ENCODE peak calls at places on chromosomes 3 and 15, in five cellular contexts. M is AG04449, R is tibial nerve, J is omental fat pad, X is kidney glomerular epithelial cell. H is an unnamed sample.

GRCh38 chr15:91522609-91523332 is 330.7 kb upstream of the SLCO3A1 start:
- DNase-seq in M (no peak), R (no peak), J (no peak), X (peak), H (no peak)

GRCh38 chr3:173275740-173276139 is 121.8 kb upstream of the NLGN1 start:
- DNase-seq in M (no peak), R (no peak), J (no peak), X (no peak), H (no peak)

GRCh38 chr3:117844676-117845075 is 1135.1 kb downstream of the TUSC7 start:
- DNase-seq in M (peak), R (no peak), J (no peak), X (no peak), H (no peak)

GRCh38 chr3:17631617-17632016 is 110.8 kb downstream of the TBC1D5 start:
- DNase-seq in M (no peak), R (no peak), J (no peak), X (no peak), H (no peak)

GRCh38 chr3:70360985-70361384 is 48.5 kb upstream of the MDFIC2 start:
- DNase-seq in M (no peak), R (no peak), J (no peak), X (no peak), H (no peak)

GRCh38 chr15:31327674-31328424 is 1.2 kb downstream of the KLF13 start:
- DNase-seq in M (no peak), R (no peak), J (no peak), X (no peak), H (no peak)

GRCh38 chr15:90087454-90088154 is 14.7 kb downstream of the IDH2 start:
- DNase-seq in M (no peak), R (no peak), J (no peak), X (no peak), H (no peak)

GRCh38 chr3:52813810-52814209 is 16.7 kb downstream of the ITIH4 start:
- DNase-seq in M (no peak), R (no peak), J (no peak), X (no peak), H (no peak)

GRCh38 chr3:141093971-141094401 is 42.8 kb downstream of the SPSB4 start:
- DNase-seq in M (no peak), R (no peak), J (no peak), X (no peak), H (no peak)

GRCh38 chr3:112813723-112814171 is 32.9 kb downstream of the CD200R1L start:
- DNase-seq in M (peak), R (peak), J (no peak), X (no peak), H (no peak)

GRCh38 chr3:117695871-117696270 is 986.3 kb downstream of the TUSC7 start:
- DNase-seq in M (no peak), R (no peak), J (no peak), X (no peak), H (no peak)

GRCh38 chr3:141998674-141999290 is 122.3 kb downstream of the ATP1B3 start:
- DNase-seq in M (no peak), R (no peak), J (no peak), X (no peak), H (no peak)

GRCh38 chr15:70259030-70259424 is 161.3 kb upstream of the TLE3 start:
- DNase-seq in M (no peak), R (peak), J (no peak), X (no peak), H (peak)

GRCh38 chr3:425094-425493 is 228.5 kb downstream of the CHL1 start:
- DNase-seq in M (no peak), R (no peak), J (no peak), X (no peak), H (no peak)

GRCh38 chr3:158168996-158169573 is 59.2 kb downstream of the RSRC1 start:
- DNase-seq in M (peak), R (no peak), J (no peak), X (no peak), H (no peak)

GRCh38 chr3:195207731-195208130 is 63.2 kb downstream of the XXYLT1 start:
- DNase-seq in M (no peak), R (no peak), J (no peak), X (no peak), H (no peak)

GRCh38 chr3:134355416-134355815 is 18.8 kb downstream of the AMOTL2 start:
- DNase-seq in M (no peak), R (no peak), J (no peak), X (no peak), H (no peak)

GRCh38 chr3:126530171-126531050 is 6.5 kb downstream of the CHST13 start:
- DNase-seq in M (no peak), R (no peak), J (no peak), X (no peak), H (no peak)

GRCh38 chr15:45457215-45457614 is 65.3 kb downstream of the SLC30A4 start:
- DNase-seq in M (no peak), R (no peak), J (no peak), X (no peak), H (no peak)

GRCh38 chr3:129428382-129429079 is at the start of gene EFCAB12:
- DNase-seq in M (peak), R (peak), J (peak), X (peak), H (peak)

GRCh38 chr3:47416041-47416440 is 35.2 kb downstream of the PTPN23 start:
- DNase-seq in M (no peak), R (no peak), J (no peak), X (no peak), H (no peak)

GRCh38 chr3:72802001-72802400 is 46.2 kb downstream of the SHQ1 start:
- DNase-seq in M (no peak), R (no peak), J (no peak), X (no peak), H (no peak)

GRCh38 chr3:64259646-64260045 is 34.4 kb upstream of the PRICKLE2 start:
- DNase-seq in M (no peak), R (no peak), J (no peak), X (no peak), H (no peak)

GRCh38 chr3:186963636-186964035 is 33.3 kb downstream of the ST6GAL1 start:
- DNase-seq in M (no peak), R (no peak), J (no peak), X (no peak), H (no peak)

GRCh38 chr3:181613191-181613590 is 98.5 kb upstream of the SOX2 start:
- DNase-seq in M (no peak), R (no peak), J (no peak), X (no peak), H (no peak)

GRCh38 chr3:194395201-194395600 is 3.9 kb downstream of the GP5 start:
- DNase-seq in M (no peak), R (no peak), J (no peak), X (no peak), H (no peak)

GRCh38 chr3:185658504-185658912 is 72.4 kb downstream of the SENP2 start:
- DNase-seq in M (peak), R (peak), J (peak), X (peak), H (peak)

GRCh38 chr3:58383904-58384303 is 49.7 kb downstream of the PDHB start:
- DNase-seq in M (peak), R (peak), J (no peak), X (peak), H (no peak)

GRCh38 chr3:57966823-57967222 is 41.4 kb upstream of the FLNB start:
- DNase-seq in M (no peak), R (no peak), J (no peak), X (no peak), H (no peak)

GRCh38 chr3:107064445-107065060 is 312.7 kb upstream of the CCDC54 start:
- DNase-seq in M (no peak), R (peak), J (peak), X (peak), H (peak)

GRCh38 chr3:77815467-77815866 is 775.6 kb downstream of the ROBO2 start:
- DNase-seq in M (no peak), R (no peak), J (no peak), X (peak), H (no peak)

GRCh38 chr15:40891810-40892448 is 2.3 kb upstream of the VPS18 start:
- DNase-seq in M (no peak), R (no peak), J (no peak), X (peak), H (no peak)

GRCh38 chr15:88704791-88705768 is 66.3 kb downstream of the ISG20 start:
- DNase-seq in M (no peak), R (peak), J (no peak), X (no peak), H (no peak)

GRCh38 chr15:62254137-62254934 is 89.3 kb upstream of the C2CD4B start:
- DNase-seq in M (no peak), R (peak), J (peak), X (peak), H (peak)

GRCh38 chr3:11274743-11275142 is 2.5 kb downstream of the ATG7 start:
- DNase-seq in M (no peak), R (no peak), J (no peak), X (no peak), H (no peak)

GRCh38 chr3:131396170-131396569 is 14.6 kb downstream of the NUDT16 start:
- DNase-seq in M (no peak), R (peak), J (no peak), X (no peak), H (no peak)

GRCh38 chr15:86629957-86630356 is 550.3 kb downstream of the AGBL1 start:
- DNase-seq in M (no peak), R (no peak), J (no peak), X (no peak), H (no peak)

GRCh38 chr3:46325645-46326300 is 28.1 kb upstream of the CCR2 start:
- DNase-seq in M (no peak), R (no peak), J (no peak), X (no peak), H (no peak)